ENCODE peak calls at places on chromosomes 12 and 14, in eight cellular contexts. Z, J, H, E, L, N, V and Q are unnamed samples.

GRCh38 chr14:58787601-58788000 is 149.8 kb downstream of the DACT1 start:
- DNase-seq in V (no peak), E (no peak), Z (no peak), H (no peak), N (no peak), J (no peak), L (no peak), Q (no peak)

GRCh38 chr12:131949431-131950181 is at the start of gene EP400:
- DNase-seq in J (peak; percentile 98), N (peak; percentile 78), V (peak; percentile 94), Z (peak; percentile 94), E (peak; percentile 94), H (peak; percentile 95), L (peak; percentile 92), Q (peak; percentile 84)

GRCh38 chr12:75892779-75893408 is 138.7 kb downstream of the PHLDA1 start:
- DNase-seq in E (no peak), Z (no peak), N (peak; percentile 95), V (no peak), H (no peak), L (no peak), J (no peak), Q (no peak)

GRCh38 chr14:74853581-74853980 is 22.4 kb downstream of the PROX2 start:
- DNase-seq in E (no peak), Z (no peak), J (no peak), L (no peak), H (no peak), N (no peak), V (no peak), Q (no peak)

GRCh38 chr12:47900101-47900479 is 4.7 kb downstream of the VDR start:
- DNase-seq in H (no peak), E (no peak), N (no peak), V (no peak), Z (no peak), J (peak; percentile 21), L (no peak), Q (no peak)

GRCh38 chr12:109467978-109468676 is 9.0 kb downstream of the KCTD10 start:
- DNase-seq in J (no peak), V (no peak), Z (no peak), H (no peak), N (no peak), E (no peak), L (no peak), Q (no peak)

GRCh38 chr12:53053223-53054111 is 3.6 kb downstream of the TNS2 start:
- DNase-seq in J (peak; percentile 96), E (peak; percentile 49), V (no peak), L (peak; percentile 30), Z (no peak), N (no peak), H (peak; percentile 90), Q (no peak)

GRCh38 chr12:120818416-120818815 is 85.7 kb downstream of the SPPL3 start:
- DNase-seq in E (no peak), V (no peak), N (no peak), L (no peak), J (no peak), H (no peak), Z (no peak), Q (no peak)

GRCh38 chr12:117439531-117440001 is 78.1 kb upstream of the NOS1 start:
- DNase-seq in V (no peak), L (no peak), N (no peak), J (no peak), Z (no peak), H (no peak), E (no peak), Q (no peak)

GRCh38 chr14:58944226-58944769 is 244.2 kb upstream of the DAAM1 start:
- DNase-seq in L (no peak), J (peak; percentile 36), N (no peak), V (no peak), Z (no peak), E (no peak), H (no peak), Q (no peak)

GRCh38 chr12:127677537-127678131 is 589.3 kb upstream of the TMEM132C start:
- DNase-seq in L (peak; percentile 27), V (peak; percentile 38), Z (peak; percentile 53), N (peak; percentile 70), H (peak; percentile 72), E (no peak), J (peak; percentile 77), Q (no peak)

GRCh38 chr14:103549361-103550311 is 12.8 kb downstream of the BAG5 start:
- DNase-seq in V (no peak), N (no peak), L (no peak), Z (no peak), E (peak; percentile 14), J (no peak), H (peak; percentile 57), Q (no peak)